ENCODE peak calls at places on chromosomes 16 and 17, in five cellular contexts. One of them, this sample, is unnamed.

GRCh38 chr17:1182831-1183578 is 3.2 kb upstream of the ABR start:
- DNase-seq in HL-60: no peak
- DNase-seq in thoracic aorta: no peak
- DNase-seq in tibial artery: no peak
- DNase-seq in adrenal gland: no peak
- DNase-seq in this sample: no peak

GRCh38 chr17:74875155-74875969 is 2.6 kb upstream of the FDXR start:
- DNase-seq in adrenal gland: peak
- DNase-seq in HL-60: no peak
- DNase-seq in tibial artery: no peak
- DNase-seq in thoracic aorta: no peak
- DNase-seq in this sample: no peak

GRCh38 chr16:71499775-71500364 is 10.7 kb upstream of the ZNF19 start:
- DNase-seq in tibial artery: no peak
- DNase-seq in HL-60: peak
- DNase-seq in thoracic aorta: no peak
- DNase-seq in adrenal gland: peak
- DNase-seq in this sample: no peak

GRCh38 chr17:46910179-46910927 is 12.6 kb upstream of the GOSR2 start:
- DNase-seq in HL-60: no peak
- DNase-seq in tibial artery: no peak
- DNase-seq in adrenal gland: no peak
- DNase-seq in thoracic aorta: no peak
- DNase-seq in this sample: no peak

GRCh38 chr17:56175299-56175935 is 22.1 kb downstream of the ANKFN1 start:
- DNase-seq in tibial artery: no peak
- DNase-seq in thoracic aorta: no peak
- DNase-seq in adrenal gland: no peak
- DNase-seq in HL-60: no peak
- DNase-seq in this sample: no peak

GRCh38 chr16:31874354-31875111 is 926 bp downstream of the ZNF267 start:
- DNase-seq in adrenal gland: peak
- DNase-seq in HL-60: peak
- DNase-seq in thoracic aorta: no peak
- DNase-seq in tibial artery: no peak
- DNase-seq in this sample: no peak

GRCh38 chr16:65061935-65062334 is 59.9 kb downstream of the CDH11 start:
- DNase-seq in adrenal gland: no peak
- DNase-seq in thoracic aorta: no peak
- DNase-seq in tibial artery: no peak
- DNase-seq in HL-60: no peak
- DNase-seq in this sample: no peak

GRCh38 chr17:81976332-81977210 is 858 bp upstream of the ASPSCR1 start:
- DNase-seq in thoracic aorta: no peak
- DNase-seq in adrenal gland: peak
- DNase-seq in tibial artery: no peak
- DNase-seq in HL-60: peak
- DNase-seq in this sample: no peak

GRCh38 chr17:42171831-42172230 is 9.1 kb downstream of the KCNH4 start:
- DNase-seq in HL-60: no peak
- DNase-seq in adrenal gland: no peak
- DNase-seq in thoracic aorta: no peak
- DNase-seq in tibial artery: no peak
- DNase-seq in this sample: no peak

GRCh38 chr16:87380403-87380802 is 3.2 kb downstream of the FBXO31 start:
- DNase-seq in tibial artery: no peak
- DNase-seq in HL-60: no peak
- DNase-seq in adrenal gland: no peak
- DNase-seq in thoracic aorta: no peak
- DNase-seq in this sample: no peak

GRCh38 chr16:3170440-3171180 is 17.4 kb upstream of the OR1F1 start:
- DNase-seq in tibial artery: no peak
- DNase-seq in thoracic aorta: no peak
- DNase-seq in adrenal gland: no peak
- DNase-seq in HL-60: no peak
- DNase-seq in this sample: no peak

GRCh38 chr17:48542114-48542955 is 2.6 kb downstream of the HOXB2 start:
- DNase-seq in HL-60: no peak
- DNase-seq in adrenal gland: peak
- DNase-seq in tibial artery: no peak
- DNase-seq in thoracic aorta: no peak
- DNase-seq in this sample: no peak

GRCh38 chr16:28925386-28926228 is 569 bp upstream of the RABEP2 start:
- DNase-seq in HL-60: peak
- DNase-seq in adrenal gland: peak
- DNase-seq in thoracic aorta: peak
- DNase-seq in tibial artery: peak
- DNase-seq in this sample: peak

GRCh38 chr17:63519972-63520882 is 2.9 kb upstream of the KCNH6 start:
- DNase-seq in HL-60: no peak
- DNase-seq in adrenal gland: no peak
- DNase-seq in thoracic aorta: no peak
- DNase-seq in tibial artery: no peak
- DNase-seq in this sample: no peak

GRCh38 chr17:43403846-43404245 is 5.1 kb downstream of the ARL4D start:
- DNase-seq in tibial artery: no peak
- DNase-seq in HL-60: no peak
- DNase-seq in adrenal gland: no peak
- DNase-seq in thoracic aorta: no peak
- DNase-seq in this sample: no peak

GRCh38 chr17:67246648-67247415 is 1.8 kb upstream of the HELZ start:
- DNase-seq in HL-60: no peak
- DNase-seq in thoracic aorta: no peak
- DNase-seq in adrenal gland: peak
- DNase-seq in tibial artery: no peak
- DNase-seq in this sample: no peak

GRCh38 chr17:55527520-55528118 is 16.4 kb upstream of the SMIM36 start:
- DNase-seq in thoracic aorta: no peak
- DNase-seq in tibial artery: peak
- DNase-seq in adrenal gland: peak
- DNase-seq in HL-60: peak
- DNase-seq in this sample: no peak

GRCh38 chr17:29039764-29040598 is 3.0 kb upstream of the PIPOX start:
- DNase-seq in tibial artery: no peak
- DNase-seq in adrenal gland: no peak
- DNase-seq in HL-60: no peak
- DNase-seq in thoracic aorta: no peak
- DNase-seq in this sample: peak

GRCh38 chr17:44914148-44914547 is 1.2 kb downstream of the GFAP start:
- DNase-seq in HL-60: no peak
- DNase-seq in thoracic aorta: no peak
- DNase-seq in tibial artery: no peak
- DNase-seq in adrenal gland: no peak
- DNase-seq in this sample: no peak

GRCh38 chr17:81723651-81724209 is 11.6 kb downstream of the SLC25A10 start:
- DNase-seq in tibial artery: no peak
- DNase-seq in HL-60: no peak
- DNase-seq in adrenal gland: no peak
- DNase-seq in thoracic aorta: no peak
- DNase-seq in this sample: no peak

GRCh38 chr16:9061358-9061813 is 30.1 kb upstream of the HAPSTR1 start:
- DNase-seq in tibial artery: peak
- DNase-seq in HL-60: peak
- DNase-seq in thoracic aorta: no peak
- DNase-seq in adrenal gland: no peak
- DNase-seq in this sample: no peak

GRCh38 chr16:12220721-12221120 is 244.2 kb downstream of the SNX29 start:
- DNase-seq in thoracic aorta: no peak
- DNase-seq in adrenal gland: no peak
- DNase-seq in tibial artery: no peak
- DNase-seq in HL-60: no peak
- DNase-seq in this sample: no peak

GRCh38 chr17:2707721-2708584 is 3.6 kb downstream of the CLUH start:
- DNase-seq in tibial artery: peak
- DNase-seq in HL-60: no peak
- DNase-seq in thoracic aorta: no peak
- DNase-seq in adrenal gland: peak
- DNase-seq in this sample: no peak

GRCh38 chr17:80195671-80196529 is 24.2 kb downstream of the SGSH start:
- DNase-seq in thoracic aorta: no peak
- DNase-seq in HL-60: no peak
- DNase-seq in tibial artery: no peak
- DNase-seq in adrenal gland: peak
- DNase-seq in this sample: no peak

GRCh38 chr16:72530434-72530833 is 358.5 kb upstream of the PMFBP1 start:
- DNase-seq in thoracic aorta: no peak
- DNase-seq in tibial artery: no peak
- DNase-seq in adrenal gland: no peak
- DNase-seq in HL-60: peak
- DNase-seq in this sample: no peak

GRCh38 chr16:79217375-79218011 is 383.0 kb downstream of the MAF start:
- DNase-seq in adrenal gland: peak
- DNase-seq in thoracic aorta: no peak
- DNase-seq in HL-60: no peak
- DNase-seq in tibial artery: no peak
- DNase-seq in this sample: no peak

GRCh38 chr16:55671206-55671973 is 15.6 kb downstream of the SLC6A2 start:
- DNase-seq in thoracic aorta: no peak
- DNase-seq in adrenal gland: no peak
- DNase-seq in tibial artery: no peak
- DNase-seq in HL-60: no peak
- DNase-seq in this sample: no peak

GRCh38 chr17:69567130-69567529 is 152.6 kb downstream of the MAP2K6 start:
- DNase-seq in thoracic aorta: no peak
- DNase-seq in adrenal gland: no peak
- DNase-seq in HL-60: no peak
- DNase-seq in tibial artery: no peak
- DNase-seq in this sample: no peak

GRCh38 chr17:50469671-50470305 is 1.1 kb upstream of the CHAD start:
- DNase-seq in tibial artery: no peak
- DNase-seq in thoracic aorta: no peak
- DNase-seq in HL-60: no peak
- DNase-seq in adrenal gland: peak
- DNase-seq in this sample: no peak

GRCh38 chr17:32265192-32265895 is at the start of gene RHBDL3:
- DNase-seq in HL-60: no peak
- DNase-seq in thoracic aorta: no peak
- DNase-seq in adrenal gland: peak
- DNase-seq in tibial artery: no peak
- DNase-seq in this sample: no peak

GRCh38 chr16:51756447-51757123 is 605.5 kb upstream of the SALL1 start:
- DNase-seq in HL-60: no peak
- DNase-seq in thoracic aorta: no peak
- DNase-seq in adrenal gland: no peak
- DNase-seq in tibial artery: no peak
- DNase-seq in this sample: no peak

GRCh38 chr16:52963471-52963870 is 89.2 kb downstream of the CHD9NB start:
- DNase-seq in tibial artery: no peak
- DNase-seq in HL-60: no peak
- DNase-seq in adrenal gland: no peak
- DNase-seq in thoracic aorta: no peak
- DNase-seq in this sample: no peak

GRCh38 chr17:21467196-21467595 is 91.0 kb downstream of the KCNJ12 start:
- DNase-seq in thoracic aorta: no peak
- DNase-seq in adrenal gland: no peak
- DNase-seq in HL-60: no peak
- DNase-seq in tibial artery: no peak
- DNase-seq in this sample: no peak

GRCh38 chr16:49471038-49471727 is 97.6 kb downstream of the C16orf78 start:
- DNase-seq in tibial artery: no peak
- DNase-seq in HL-60: no peak
- DNase-seq in adrenal gland: no peak
- DNase-seq in thoracic aorta: no peak
- DNase-seq in this sample: no peak

DNA sequence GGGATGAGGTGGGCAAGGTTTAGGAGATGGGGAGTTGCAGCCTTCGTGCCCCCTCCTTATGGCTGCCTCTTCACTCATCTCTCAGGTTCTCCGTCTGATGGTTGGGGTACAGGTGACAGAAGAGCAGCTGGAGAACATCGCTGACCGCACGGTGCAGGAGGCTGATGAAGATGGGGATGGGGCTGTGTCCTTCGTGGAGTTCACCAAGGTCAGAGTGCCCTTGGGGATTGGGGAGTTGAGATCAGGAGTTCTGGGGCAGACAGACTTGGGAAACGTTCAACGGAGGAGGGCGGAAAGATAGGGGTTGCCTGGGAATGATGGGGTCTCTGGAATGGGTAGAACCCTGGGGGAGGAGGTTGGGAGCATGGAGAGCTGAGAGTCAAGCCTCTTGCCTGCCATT is 2.3 kb downstream of the CHP2 start:
- DNase-seq in HL-60: no peak
- DNase-seq in adrenal gland: no peak
- DNase-seq in tibial artery: no peak
- DNase-seq in thoracic aorta: no peak
- DNase-seq in this sample: no peak
- TF ChIP-seq CTCF in HL-60: no peak
- TF ChIP-seq CTCF in adrenal gland: no peak
- TF ChIP-seq CTCF in tibial artery: no peak
- TF ChIP-seq CTCF in thoracic aorta: no peak
- TF ChIP-seq CTCF in this sample: no peak

GRCh38 chr17:3754458-3755334 is 31.0 kb downstream of the HASPIN start:
- DNase-seq in tibial artery: no peak
- DNase-seq in thoracic aorta: no peak
- DNase-seq in HL-60: no peak
- DNase-seq in adrenal gland: peak
- DNase-seq in this sample: no peak
- H3K4me3 ChIP-seq in tibial artery: no peak
- H3K4me3 ChIP-seq in thoracic aorta: no peak
- H3K4me3 ChIP-seq in HL-60: peak
- H3K4me3 ChIP-seq in adrenal gland: no peak
- H3K4me3 ChIP-seq in this sample: no peak

GRCh38 chr17:60135160-60135950 is 14.4 kb upstream of the CA4 start:
- DNase-seq in thoracic aorta: peak
- DNase-seq in adrenal gland: peak
- DNase-seq in tibial artery: peak
- DNase-seq in HL-60: peak
- DNase-seq in this sample: peak
- TF ChIP-seq CTCF in thoracic aorta: no peak
- TF ChIP-seq CTCF in adrenal gland: no peak
- TF ChIP-seq CTCF in tibial artery: no peak
- TF ChIP-seq CTCF in HL-60: no peak
- TF ChIP-seq CTCF in this sample: no peak

DNA sequence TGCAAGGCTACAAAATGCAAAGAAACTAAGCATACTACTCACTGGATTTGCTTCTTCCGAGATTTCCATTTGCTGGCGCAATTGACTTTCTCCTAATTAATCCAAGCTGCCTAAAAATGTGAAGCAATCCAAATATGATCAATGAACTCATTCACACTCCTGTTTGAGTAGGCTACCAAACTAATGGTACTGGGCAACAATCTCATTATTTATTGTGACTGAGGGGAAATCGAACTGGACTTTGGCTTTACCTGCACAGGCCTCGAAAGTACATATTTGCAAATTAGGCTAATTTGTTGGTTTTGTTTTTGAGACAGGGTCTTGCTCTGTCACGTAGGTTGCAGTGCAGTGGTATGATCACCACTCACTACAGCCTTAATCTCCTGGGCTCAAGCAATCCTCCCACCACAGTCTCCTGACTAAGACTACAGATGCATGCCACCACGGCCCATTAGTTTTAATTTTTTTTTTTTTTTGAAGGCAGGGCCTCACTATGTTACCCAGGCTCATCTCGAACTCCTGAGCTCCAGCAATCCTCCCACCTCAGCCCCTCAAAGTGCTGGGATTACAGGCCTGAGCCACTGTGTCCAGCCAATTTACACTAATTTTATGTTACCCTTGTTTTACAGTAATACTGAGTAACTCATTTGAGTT is 2.6 kb downstream of the ERI2 start:
- DNase-seq in HL-60: no peak
- DNase-seq in tibial artery: no peak
- DNase-seq in adrenal gland: no peak
- DNase-seq in thoracic aorta: no peak
- DNase-seq in this sample: no peak
- H3K4me3 ChIP-seq in HL-60: no peak
- H3K4me3 ChIP-seq in tibial artery: no peak
- H3K4me3 ChIP-seq in adrenal gland: no peak
- H3K4me3 ChIP-seq in thoracic aorta: no peak
- H3K4me3 ChIP-seq in this sample: no peak

GRCh38 chr16:19680972-19681371 is 37.1 kb downstream of the KNOP1 start:
- DNase-seq in adrenal gland: no peak
- DNase-seq in thoracic aorta: no peak
- DNase-seq in tibial artery: no peak
- DNase-seq in HL-60: no peak
- DNase-seq in this sample: no peak
- TF ChIP-seq CTCF in adrenal gland: no peak
- TF ChIP-seq CTCF in thoracic aorta: no peak
- TF ChIP-seq CTCF in tibial artery: no peak
- TF ChIP-seq CTCF in HL-60: no peak
- TF ChIP-seq CTCF in this sample: no peak